ENCODE peak calls at places on chromosomes 1 and 21, in eight cellular contexts. B is Karpas-422; N is right cardiac atrium; T is small intestine; F is SK-N-SH; J is CD4-positive, CD25-positive, alpha-beta regulatory T cell; C is dorsolateral prefrontal cortex; O is HAP-1. P is an unnamed sample. For H3K27me3, the result is how much of the 10 kb centered on the place peaks cover.

GRCh38 chr21:24941316-24942185 is 665.7 kb downstream of the MRPL39 start:
- DNase-seq in O (no peak), T (no peak), J (no peak), C (no peak), F (peak), N (no peak), B (no peak), P (peak)

GRCh38 chr1:35857830-35858229 is 25.2 kb upstream of the AGO1 start:
- DNase-seq in O (no peak), B (peak), N (no peak), C (no peak), F (no peak), T (peak), J (peak), P (no peak)

GRCh38 chr1:235644693-235645305 is 4.8 kb downstream of the GNG4 start:
- DNase-seq in F (peak), C (no peak), N (no peak), J (no peak), B (no peak), O (no peak), T (no peak), P (no peak)

GRCh38 chr21:43728467-43729390 is 9.8 kb downstream of the PDXK start:
- DNase-seq in C (peak), J (peak), T (peak), B (peak), F (peak), O (peak), N (peak), P (peak)

GRCh38 chr1:39979654-39980053 is 24.7 kb downstream of the MFSD2A start:
- DNase-seq in O (peak), C (no peak), F (no peak), J (no peak), N (no peak), T (no peak), B (peak), P (no peak)

GRCh38 chr1:101238041-101238515 is 1.3 kb downstream of the S1PR1 start:
- DNase-seq in B (no peak), O (peak), T (no peak), C (no peak), J (peak), F (no peak), N (peak), P (peak)

GRCh38 chr21:44093761-44094160 is 13.4 kb upstream of the PWP2 start:
- DNase-seq in O (no peak), J (no peak), F (no peak), T (peak), B (no peak), N (no peak), C (peak), P (no peak)

GRCh38 chr1:3894626-3895278 is 5.3 kb downstream of the C1orf174 start:
- DNase-seq in O (no peak), N (no peak), J (no peak), C (no peak), B (no peak), F (no peak), T (no peak), P (no peak)

GRCh38 chr1:175200626-175201025 is 8.1 kb upstream of the KIAA0040 start:
- DNase-seq in O (no peak), J (no peak), F (no peak), N (peak), T (no peak), B (no peak), C (no peak), P (no peak)

GRCh38 chr1:185440877-185441276 is 123.8 kb upstream of the IVNS1ABP start:
- DNase-seq in J (no peak), F (no peak), C (no peak), T (no peak), O (no peak), N (no peak), B (no peak), P (no peak)

GRCh38 chr1:228953207-228953606 is 217.9 kb downstream of the RHOU start:
- DNase-seq in O (no peak), C (no peak), T (no peak), J (no peak), N (no peak), B (no peak), F (no peak), P (no peak)

GRCh38 chr1:159889821-159890252 is 10.1 kb downstream of the CFAP45 start:
- DNase-seq in N (peak), B (peak), F (peak), O (no peak), C (no peak), J (peak), T (no peak), P (no peak)

GRCh38 chr21:16070207-16070651 is 340.4 kb downstream of the USP25 start:
- DNase-seq in J (no peak), F (peak), N (no peak), O (peak), B (no peak), C (no peak), T (no peak), P (no peak)

GRCh38 chr21:16071761-16072160 is 342.0 kb downstream of the USP25 start:
- DNase-seq in N (no peak), F (no peak), B (no peak), C (no peak), T (no peak), O (peak), J (no peak), P (no peak)

GRCh38 chr21:16072176-16072575 is 342.4 kb downstream of the USP25 start:
- DNase-seq in B (no peak), T (no peak), C (no peak), O (no peak), N (no peak), J (no peak), F (no peak), P (no peak)

GRCh38 chr21:16069713-16070112 is 339.9 kb downstream of the USP25 start:
- DNase-seq in T (no peak), J (no peak), F (no peak), O (no peak), B (no peak), N (no peak), C (no peak), P (no peak)

DNA sequence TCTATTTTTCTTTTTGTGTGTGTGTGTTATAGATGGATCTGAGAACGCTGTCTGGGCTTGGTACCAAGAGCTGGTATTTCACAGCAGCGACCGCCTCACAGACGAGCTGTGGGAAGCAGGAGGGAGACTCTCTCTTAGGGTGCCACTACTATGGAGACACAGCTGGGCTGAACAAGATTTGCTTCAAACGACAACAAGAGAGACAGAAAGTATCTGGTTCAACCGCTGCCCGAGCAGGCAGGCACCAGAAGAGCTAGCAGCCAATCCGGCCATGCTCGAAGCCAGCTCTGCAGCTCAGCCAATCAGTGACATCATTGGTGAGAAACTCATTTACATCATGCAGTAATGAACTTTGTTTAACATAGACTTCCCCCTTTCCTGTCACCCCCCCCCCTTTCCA is 341.3 kb downstream of the USP25 start:
- DNase-seq in B (no peak), J (no peak), F (peak), T (no peak), N (peak), C (peak), O (peak), P (no peak)
- H3K4me3 ChIP-seq in B (no peak), J (no peak), F (peak), T (no peak), N (peak), C (peak), O (peak), P (no peak)

DNA sequence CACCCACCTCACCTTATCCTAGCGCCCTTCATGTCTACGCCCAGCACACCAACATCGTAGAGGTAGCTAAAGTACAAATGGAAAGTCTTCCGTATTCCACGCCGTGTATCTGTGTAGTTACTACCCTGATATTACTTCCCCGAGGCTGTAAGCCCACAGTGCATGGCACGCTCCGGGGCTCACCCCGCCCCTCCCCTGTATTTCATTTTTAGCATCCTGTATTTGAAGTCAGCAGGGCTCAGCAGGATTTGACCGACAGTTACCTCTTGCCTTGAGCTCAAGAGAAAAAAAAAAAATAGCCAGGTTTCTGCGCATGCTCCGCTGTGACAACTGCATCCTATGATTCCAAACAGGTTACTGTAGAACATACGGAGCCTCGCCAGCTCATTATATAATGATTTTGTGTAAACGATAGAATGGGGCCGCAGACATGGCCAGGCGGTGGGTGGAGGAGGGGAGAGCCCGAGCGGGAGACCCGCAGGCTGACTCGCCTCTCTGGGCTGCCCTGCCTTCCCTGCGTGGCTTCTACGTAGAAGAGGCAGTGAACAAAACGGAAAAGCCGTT is 1.3 kb downstream of the ABCG1 start:
- DNase-seq in N (peak), J (peak), F (peak), B (no peak), O (no peak), C (no peak), T (peak), P (peak)
- H3K27me3 ChIP-seq in N (under half), J (under half), F (under half), B (under half), O (under half), C (under half), T (under half), P (under half)

GRCh38 chr1:226735576-226735975 is 3.5 kb downstream of the ITPKB start:
- DNase-seq in O (no peak), B (peak), F (no peak), N (no peak), C (no peak), T (no peak), J (no peak), P (no peak)
- H3K4me3 ChIP-seq in O (no peak), B (peak), F (no peak), N (peak), C (peak), T (no peak), J (peak), P (no peak)

GRCh38 chr21:41506526-41507520 is 1.1 kb downstream of the TMPRSS2 start:
- DNase-seq in N (no peak), B (no peak), O (no peak), T (peak), J (no peak), C (no peak), F (no peak), P (peak)
- H3K27me3 ChIP-seq in N (under half), B (under half), O (under half), T (under half), J (under half), C (under half), F (under half), P (under half)

DNA sequence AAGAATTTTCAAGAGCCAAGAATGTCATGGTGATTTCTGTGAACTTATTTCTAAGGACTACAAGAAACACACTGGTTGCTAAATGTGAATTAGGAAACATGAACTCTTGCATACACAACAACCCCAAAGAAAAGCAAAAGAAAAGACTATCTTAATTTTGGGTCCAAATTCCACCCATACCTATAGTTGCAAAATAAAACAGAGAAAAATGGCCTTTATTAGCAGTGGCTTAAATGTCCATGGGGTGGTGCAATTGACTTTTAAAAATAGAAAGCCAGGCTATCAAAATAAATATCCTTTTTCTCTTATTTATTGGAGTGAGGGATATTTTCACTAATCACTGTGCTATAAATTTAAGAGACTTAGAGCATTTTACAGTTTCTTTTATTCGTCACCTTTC is 80.9 kb upstream of the DPYD start:
- DNase-seq in T (no peak), N (no peak), B (no peak), O (no peak), J (no peak), F (no peak), C (no peak), P (no peak)
- H3K4me3 ChIP-seq in T (no peak), N (no peak), B (no peak), O (no peak), J (no peak), F (no peak), C (no peak), P (no peak)